ENCODE peak calls at places on chromosome 14, in four cellular contexts. E, X, B and Z are unnamed samples.

GRCh38 chr14:74290415-74290814 is 12.3 kb downstream of the ABCD4 start:
- DNase-seq in E (no peak), B (peak; percentile 70), X (no peak), Z (no peak)

GRCh38 chr14:81729622-81730021 is 196.0 kb upstream of the SEL1L start:
- DNase-seq in B (no peak), E (no peak), X (no peak), Z (no peak)

GRCh38 chr14:102819176-102819628 is 42.0 kb downstream of the TRAF3 start:
- DNase-seq in X (no peak), B (no peak), E (no peak), Z (no peak)

GRCh38 chr14:99286761-99287160 is 14.8 kb upstream of the BCL11B start:
- DNase-seq in B (no peak), E (no peak), X (no peak), Z (no peak)

GRCh38 chr14:52013984-52014600 is 24.7 kb downstream of the RTRAF start:
- DNase-seq in E (peak; percentile 58), X (no peak), B (peak; percentile 88), Z (no peak)

GRCh38 chr14:99737451-99737951 is 53.4 kb downstream of the CYP46A1 start:
- DNase-seq in X (no peak), B (no peak), E (peak; percentile 90), Z (peak; percentile 78)

GRCh38 chr14:66624319-66624937 is 116.5 kb downstream of the GPHN start:
- DNase-seq in X (peak; percentile 32), B (peak; percentile 80), E (no peak), Z (peak; percentile 50)

GRCh38 chr14:54329082-54329695 is 67.6 kb upstream of the CDKN3 start:
- DNase-seq in E (no peak), X (peak; percentile 26), B (peak; percentile 88), Z (peak; percentile 47)

GRCh38 chr14:90828642-90829487 is 12.6 kb upstream of the TTC7B start:
- DNase-seq in B (no peak), E (peak; percentile 60), X (no peak), Z (no peak)

DNA sequence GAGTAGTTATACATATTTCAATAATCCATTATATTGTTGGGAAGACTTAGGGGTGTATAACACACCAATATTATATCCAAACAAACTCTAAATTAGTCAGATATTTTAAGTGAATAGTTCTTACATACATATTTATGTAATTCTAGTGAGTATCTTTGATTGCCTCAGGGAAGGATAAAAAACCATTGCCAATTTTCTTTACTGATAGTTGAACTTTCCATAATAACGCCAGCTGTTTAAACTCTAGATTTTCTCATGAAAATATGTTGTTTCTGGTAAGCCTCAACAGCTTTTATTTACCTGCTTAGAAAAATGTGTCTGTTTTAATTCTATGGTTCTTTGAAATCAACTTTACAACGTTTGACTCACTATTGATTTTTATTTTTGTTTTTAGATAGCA is 959.6 kb upstream of the NOVA1 start:
- DNase-seq in B (no peak), X (no peak), E (no peak), Z (no peak)
- H3K9me3 ChIP-seq in B (no peaks in the 10 kb centered on the region), X (no peaks in the 10 kb centered on the region), E (no peaks in the 10 kb centered on the region), Z (no peaks in the 10 kb centered on the region)

DNA sequence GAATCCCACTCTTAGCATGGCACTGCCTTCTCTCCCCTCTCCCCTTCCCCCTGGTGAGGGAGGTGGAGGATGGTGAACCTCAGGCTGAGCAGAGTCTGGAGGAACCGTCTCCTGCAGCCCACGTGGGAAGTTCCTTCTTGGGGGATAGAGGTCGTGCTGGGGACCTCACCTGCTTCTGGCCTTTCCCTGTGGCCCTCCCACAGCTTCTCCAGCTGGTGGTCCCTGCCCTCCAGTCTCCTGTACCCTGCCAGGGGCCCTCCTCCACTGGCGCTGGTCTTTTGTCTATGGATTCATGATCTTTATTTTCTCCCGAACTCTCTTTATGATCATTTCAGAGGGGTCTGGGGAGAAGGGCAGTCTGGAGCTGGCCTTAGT is 9.0 kb upstream of the MTA1 start:
- DNase-seq in X (no peak), B (no peak), E (no peak), Z (no peak)
- H3K4me3 ChIP-seq in X (no peak overlapping the region), B (peak overlapping the region; percentile 62), E (peak overlapping the region; percentile 46), Z (peak overlapping the region; percentile 40)

GRCh38 chr14:59214702-59215302 is 26.3 kb downstream of the DAAM1 start:
- DNase-seq in X (no peak), B (no peak), E (no peak), Z (no peak)

GRCh38 chr14:59217011-59217410 is 28.5 kb downstream of the DAAM1 start:
- DNase-seq in B (no peak), X (no peak), E (no peak), Z (no peak)

GRCh38 chr14:59215757-59216156 is 27.3 kb downstream of the DAAM1 start:
- DNase-seq in X (no peak), E (no peak), B (no peak), Z (no peak)

GRCh38 chr14:59213368-59214315 is 25.2 kb downstream of the DAAM1 start:
- DNase-seq in B (no peak), X (no peak), E (no peak), Z (no peak)

DNA sequence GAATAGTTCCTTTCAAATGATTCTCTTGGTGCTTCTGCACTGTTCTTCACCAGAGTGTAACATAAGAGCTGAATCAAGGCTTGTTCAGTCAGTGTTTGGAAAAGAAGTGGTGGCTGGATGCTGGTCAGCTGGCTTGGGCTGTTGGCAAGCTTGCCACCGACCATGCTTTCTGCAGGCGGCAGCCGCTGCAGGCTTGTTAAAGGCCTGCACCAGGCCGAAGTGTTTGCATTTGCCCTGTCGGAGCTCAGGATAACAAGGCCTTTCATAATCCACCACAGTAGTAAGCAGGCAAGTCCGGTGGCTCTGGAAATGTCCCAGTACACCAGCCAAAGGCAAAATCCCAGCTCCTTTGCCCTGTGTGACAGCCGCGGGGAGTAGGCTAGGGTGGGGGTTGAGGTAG is 26.9 kb downstream of the DAAM1 start:
- DNase-seq in B (no peak), E (peak; percentile 81), X (peak; percentile 63), Z (peak; percentile 73)
- H3K27ac ChIP-seq in B (no peak overlapping the region), E (no peak overlapping the region), X (no peak overlapping the region), Z (no peak overlapping the region)

GRCh38 chr14:26856832-26857508 is 259.1 kb upstream of the NOVA1 start:
- DNase-seq in B (no peak), E (no peak), X (no peak), Z (no peak)

GRCh38 chr14:26863736-26864135 is 265.9 kb upstream of the NOVA1 start:
- DNase-seq in X (no peak), B (no peak), E (no peak), Z (no peak)

GRCh38 chr14:26860111-26860510 is 262.3 kb upstream of the NOVA1 start:
- DNase-seq in X (no peak), E (no peak), B (no peak), Z (no peak)

GRCh38 chr14:26855051-26855753 is 257.4 kb upstream of the NOVA1 start:
- DNase-seq in E (no peak), B (no peak), X (no peak), Z (no peak)

GRCh38 chr14:26859483-26859882 is 261.6 kb upstream of the NOVA1 start:
- DNase-seq in B (no peak), E (no peak), X (no peak), Z (no peak)
- H3K9me3 ChIP-seq in B (no peaks in the 10 kb centered on the region), E (no peaks in the 10 kb centered on the region), X (no peaks in the 10 kb centered on the region), Z (peaks cover 1% of the 10 kb centered on the region)